ENCODE peak calls at places on chromosomes 4 and X, in six cellular contexts. D, P, F, B, X and L are unnamed samples.

GRCh38 chr4:61555789-61556188 is 355.7 kb downstream of the ADGRL3 start:
- DNase-seq in B (peak; percentile 89), X (peak; percentile 35), D (no peak), F (peak; percentile 55), P (peak; percentile 72), L (no peak)

GRCh38 chr4:113080050-113080449 is 30.6 kb downstream of the ANK2 start:
- DNase-seq in D (no peak), P (peak; percentile 1), F (peak; percentile 2), X (no peak), B (peak; percentile 69), L (no peak)

GRCh38 chr4:6088950-6089349 is 70.7 kb upstream of the C4orf50 start:
- DNase-seq in P (no peak), B (no peak), D (no peak), X (no peak), F (no peak), L (no peak)

GRCh38 chr4:26723216-26723615 is 137.4 kb upstream of the STIM2 start:
- DNase-seq in X (no peak), P (no peak), D (no peak), F (no peak), B (no peak), L (no peak)

GRCh38 chr4:122930877-122931276 is 8.5 kb upstream of the NUDT6 start:
- DNase-seq in D (no peak), P (peak; percentile 24), F (peak; percentile 41), X (no peak), B (no peak), L (no peak)

GRCh38 chr4:106898621-106899230 is 137.4 kb downstream of the DKK2 start:
- DNase-seq in X (peak; percentile 35), F (peak; percentile 53), B (peak; percentile 58), D (no peak), P (peak; percentile 60), L (peak; percentile 50)

GRCh38 chrX:7085879-7086278 is 61.6 kb upstream of the STS start:
- DNase-seq in B (no peak), F (no peak), X (no peak), P (no peak), D (no peak), L (no peak)

GRCh38 chr4:156774422-156774821 is 197.2 kb downstream of the PDGFC start:
- DNase-seq in D (no peak), F (peak; percentile 96), P (peak; percentile 94), B (no peak), X (peak; percentile 2), L (no peak)

GRCh38 chr4:6918345-6918744 is 8.7 kb downstream of the TBC1D14 start:
- DNase-seq in B (no peak), F (no peak), P (no peak), D (no peak), X (no peak), L (no peak)

GRCh38 chr4:100977746-100978397 is 369.5 kb downstream of the PPP3CA start:
- DNase-seq in P (no peak), B (no peak), D (no peak), X (no peak), F (no peak), L (no peak)

GRCh38 chr4:91113130-91113706 is 986.0 kb downstream of the CCSER1 start:
- DNase-seq in X (no peak), F (peak; percentile 6), B (peak; percentile 79), P (peak; percentile 34), D (no peak), L (peak; percentile 23)

DNA sequence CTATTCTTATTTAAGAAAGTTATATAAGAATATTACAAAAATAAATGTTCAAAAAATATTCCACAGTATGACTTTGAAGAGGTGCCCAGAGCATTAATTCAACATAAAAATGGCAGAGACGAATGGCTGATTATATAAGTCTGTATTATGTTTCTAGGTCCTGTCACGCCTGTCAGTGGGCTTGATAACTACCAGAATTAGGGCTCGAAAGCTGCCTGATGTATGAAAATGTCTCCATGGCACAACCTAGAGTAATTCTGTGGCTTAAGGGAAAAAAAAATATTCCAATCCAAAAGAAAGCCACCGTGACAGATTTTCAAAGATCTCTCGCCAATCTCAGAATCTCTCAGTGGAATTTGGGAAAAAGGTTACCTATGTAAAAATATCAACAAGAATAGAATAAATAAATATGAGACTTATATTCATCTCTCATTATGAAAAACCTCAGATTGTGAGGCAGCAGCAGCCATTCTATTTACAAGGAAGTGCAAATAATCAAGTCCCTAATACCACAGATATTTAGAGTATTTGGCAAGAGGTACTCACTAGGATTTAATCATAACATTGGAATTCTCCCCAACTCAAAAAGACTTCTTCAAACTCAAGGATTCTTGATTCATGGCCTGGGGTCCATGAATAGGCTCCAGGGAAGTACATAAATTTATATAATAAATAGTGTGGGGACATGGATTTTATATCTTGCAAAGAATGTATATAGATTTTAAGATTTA is 489.1 kb upstream of the INTU start:
- DNase-seq in F (peak; percentile 77), X (no peak), D (no peak), P (peak; percentile 54), B (no peak), L (no peak)
- H3K79me1 ChIP-seq in F (no peaks in the 10 kb centered on the region), X (no peaks in the 10 kb centered on the region), D (no peaks in the 10 kb centered on the region), P (no peaks in the 10 kb centered on the region), B (no peaks in the 10 kb centered on the region), L (no peaks in the 10 kb centered on the region)

GRCh38 chrX:12955882-12956703 is 18.8 kb upstream of the TMSB4X start:
- DNase-seq in X (no peak), P (peak; percentile 91), D (no peak), F (peak; percentile 84), B (peak; percentile 67), L (no peak)
- H3K4me3 ChIP-seq in X (no peak overlapping the region), P (no peak overlapping the region), D (no peak overlapping the region), F (no peak overlapping the region), B (no peak overlapping the region), L (no peak overlapping the region)

DNA sequence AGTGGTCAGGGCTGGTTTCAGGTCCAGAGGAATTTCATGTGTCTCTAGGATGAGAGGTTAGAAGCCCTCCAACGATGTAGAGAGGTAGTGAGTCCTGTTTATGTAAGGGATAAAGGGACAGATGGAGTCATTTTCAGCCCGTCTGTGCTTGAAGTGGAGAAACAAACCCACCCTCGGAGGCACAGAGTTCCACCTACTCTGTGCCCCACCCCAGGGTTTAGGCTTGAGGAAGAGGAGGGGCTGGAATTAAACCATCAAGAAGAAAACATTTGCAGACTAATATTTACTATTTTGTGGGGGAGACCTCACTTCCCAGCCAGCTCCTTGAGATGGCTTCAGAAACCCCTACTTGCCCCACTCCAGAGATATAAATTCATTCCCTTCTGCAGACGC is 857 bp upstream of the GNL3L start:
- DNase-seq in F (no peak), P (no peak), B (no peak), X (no peak), D (no peak), L (no peak)
- H3K4ac ChIP-seq in F (peak overlapping the region; percentile 92), P (peak overlapping the region; percentile 46), B (no peak overlapping the region), X (peak overlapping the region; percentile 89), D (peak overlapping the region; percentile 66), L (no peak overlapping the region)

GRCh38 chrX:63754860-63755579 is 30.0 kb downstream of the ARHGEF9 start:
- DNase-seq in D (peak; percentile 86), P (peak; percentile 94), F (peak; percentile 93), B (peak; percentile 97), X (peak; percentile 78), L (peak; percentile 80)

GRCh38 chrX:63747331-63747730 is 37.7 kb downstream of the ARHGEF9 start:
- DNase-seq in P (peak; percentile 37), F (peak; percentile 68), B (no peak), D (no peak), X (no peak), L (no peak)

GRCh38 chrX:63750846-63751245 is 34.2 kb downstream of the ARHGEF9 start:
- DNase-seq in P (no peak), X (no peak), D (no peak), F (no peak), B (peak; percentile 40), L (peak; percentile 23)

GRCh38 chrX:63754141-63754859 is 30.7 kb downstream of the ARHGEF9 start:
- DNase-seq in F (peak; percentile 15), P (peak; percentile 63), X (no peak), B (no peak), D (no peak), L (no peak)

DNA sequence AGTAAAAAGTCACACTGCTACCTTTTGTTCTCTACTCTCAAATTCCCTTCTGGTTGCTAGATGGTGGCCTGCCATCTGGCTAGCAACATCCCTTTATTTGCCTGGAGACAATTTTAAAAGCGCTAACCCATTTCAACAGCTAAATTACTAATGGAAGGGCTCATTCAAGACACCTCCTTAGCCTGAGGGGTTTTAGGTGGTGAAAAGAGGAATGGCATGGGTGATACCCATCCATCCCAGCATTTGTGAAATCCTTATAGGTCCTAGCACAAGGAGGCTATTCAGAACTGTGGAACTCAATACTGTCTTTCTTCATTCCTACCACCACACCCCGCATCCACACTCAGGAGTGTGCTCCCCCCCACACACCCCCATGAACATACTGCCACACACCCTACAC is 33.5 kb downstream of the ARHGEF9 start:
- DNase-seq in D (no peak), B (no peak), F (no peak), X (peak; percentile 46), P (no peak), L (no peak)
- H3K79me1 ChIP-seq in D (no peaks in the 10 kb centered on the region), B (no peaks in the 10 kb centered on the region), F (peaks cover 8% of the 10 kb centered on the region), X (peaks cover 3% of the 10 kb centered on the region), P (peaks cover 11% of the 10 kb centered on the region), L (peaks cover 3% of the 10 kb centered on the region)

GRCh38 chr4:119028296-119028695 is 107.3 kb upstream of the MYOZ2 start:
- DNase-seq in P (no peak), X (no peak), F (no peak), B (no peak), D (no peak), L (no peak)
- H3K4me3 ChIP-seq in P (no peak overlapping the region), X (no peak overlapping the region), F (peak overlapping the region; percentile 18), B (no peak overlapping the region), D (no peak overlapping the region), L (no peak overlapping the region)

DNA sequence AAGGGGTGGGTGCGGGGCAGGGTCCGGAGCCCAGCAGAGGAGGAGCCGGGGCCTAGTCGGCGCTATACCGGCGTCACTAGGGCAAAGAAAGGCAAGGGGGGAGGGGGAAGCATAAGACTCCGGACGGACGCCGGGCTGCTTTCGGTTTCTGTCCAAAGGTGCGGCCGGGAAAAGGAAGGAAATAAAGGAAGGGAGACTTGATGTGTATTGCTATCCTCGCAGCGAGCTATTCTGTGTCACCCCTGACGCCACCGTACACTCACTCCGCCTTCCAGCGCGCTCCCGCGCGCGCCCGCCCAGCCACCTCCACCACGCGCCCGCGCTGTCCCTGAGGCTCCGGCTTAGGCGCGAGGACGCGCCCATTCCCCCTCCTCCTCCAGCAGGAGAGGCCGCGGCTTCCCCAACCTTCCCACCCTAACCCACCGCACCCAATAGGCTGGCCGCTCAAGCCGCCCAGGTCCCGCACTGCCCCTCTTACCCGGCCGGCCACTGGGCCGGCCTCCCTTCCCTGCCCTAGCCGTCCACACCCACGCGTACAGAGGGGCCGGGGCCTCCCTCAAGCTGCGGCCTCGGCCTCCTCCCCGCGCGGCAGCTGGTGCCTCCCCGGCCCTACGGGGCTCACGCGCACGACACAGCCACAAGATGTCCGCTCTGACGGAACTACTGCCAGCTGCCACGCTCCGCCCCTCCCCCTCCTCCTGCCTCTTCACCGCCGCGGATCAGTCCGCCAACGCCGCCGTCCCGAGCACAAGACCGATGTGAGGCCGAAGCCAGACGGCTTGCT is at the start of gene UBE2D3:
- DNase-seq in X (peak; percentile 93), P (peak; percentile 97), D (peak; percentile 71), F (peak; percentile 97), B (peak; percentile 94), L (peak; percentile 94)
- H3K4ac ChIP-seq in X (peak within 1 kb of the TSS; percentile 93), P (peak within 1 kb of the TSS; percentile 100), D (peak within 1 kb of the TSS; percentile 95), F (peak within 1 kb of the TSS; percentile 99), B (peak within 1 kb of the TSS; percentile 97), L (peak within 1 kb of the TSS; percentile 98)

GRCh38 chr4:147863111-147863747 is 131.3 kb downstream of the ARHGAP10 start:
- DNase-seq in P (no peak), D (no peak), X (no peak), F (no peak), B (no peak), L (no peak)
- H3K79me1 ChIP-seq in P (peaks cover 24% of the 10 kb centered on the region), D (no peaks in the 10 kb centered on the region), X (no peaks in the 10 kb centered on the region), F (peaks cover 8% of the 10 kb centered on the region), B (no peaks in the 10 kb centered on the region), L (no peaks in the 10 kb centered on the region)